ENCODE peak calls at places on chromosome 10, in five cellular contexts. W is NCI-H748 treated with DMSO at 0.1 percent for 48 hours, V is CMK, S is RPMI8226, X is T-cell. Y is an unnamed sample.

GRCh38 chr10:102408728-102409603 is 9.6 kb downstream of the PSD start:
- DNase-seq in W (no peak), V (no peak), S (no peak), X (peak; percentile 72), Y (no peak)

GRCh38 chr10:114821915-114822770 is 563 bp downstream of the FHIP2A start:
- DNase-seq in W (no peak), V (no peak), S (peak; percentile 34), X (peak; percentile 5), Y (no peak)

GRCh38 chr10:10818082-10818481 is 199.6 kb upstream of the CELF2 start:
- DNase-seq in W (no peak), V (no peak), S (no peak), X (no peak), Y (no peak)

GRCh38 chr10:3362415-3362814 is 189.8 kb upstream of the PITRM1 start:
- DNase-seq in W (no peak), V (no peak), S (no peak), X (no peak), Y (no peak)

GRCh38 chr10:82245906-82246305 is 370.9 kb downstream of the NRG3 start:
- DNase-seq in W (no peak), V (no peak), S (no peak), X (no peak), Y (no peak)

GRCh38 chr10:122152544-122152943 is 118.6 kb upstream of the BTBD16 start:
- DNase-seq in W (no peak), V (no peak), S (no peak), X (no peak), Y (peak; percentile 66)

GRCh38 chr10:31604141-31604540 is 285.1 kb downstream of the ZEB1 start:
- DNase-seq in W (peak; percentile 35), V (no peak), S (no peak), X (no peak), Y (peak; percentile 74)

GRCh38 chr10:4006051-4006450 is 221.0 kb upstream of the KLF6 start:
- DNase-seq in W (no peak), V (no peak), S (no peak), X (no peak), Y (no peak)

GRCh38 chr10:100482181-100482833 is 19.5 kb downstream of the WNT8B start:
- DNase-seq in W (peak; percentile 63), V (no peak), S (peak; percentile 75), X (peak; percentile 58), Y (no peak)

GRCh38 chr10:93435621-93436385 is 46.3 kb downstream of the MYOF start:
- DNase-seq in W (no peak), V (no peak), S (no peak), X (no peak), Y (no peak)

GRCh38 chr10:78913219-78914059 is 155.3 kb upstream of the ZMIZ1 start:
- DNase-seq in W (peak; percentile 71), V (no peak), S (no peak), X (no peak), Y (peak; percentile 61)

GRCh38 chr10:80455461-80456345 is 1.6 kb downstream of the TSPAN14 start:
- DNase-seq in W (no peak), V (no peak), S (no peak), X (no peak), Y (no peak)

GRCh38 chr10:5582736-5583135 is 58.0 kb downstream of the CALML3 start:
- DNase-seq in W (no peak), V (no peak), S (no peak), X (no peak), Y (no peak)

GRCh38 chr10:78458983-78459638 is 425.4 kb downstream of the RPS24 start:
- DNase-seq in W (peak; percentile 86), V (no peak), S (no peak), X (no peak), Y (no peak)

GRCh38 chr10:115001506-115002381 is 63.7 kb downstream of the TRUB1 start:
- DNase-seq in W (no peak), V (no peak), S (peak; percentile 39), X (no peak), Y (no peak)

GRCh38 chr10:3812141-3812540 is 27.1 kb upstream of the KLF6 start:
- DNase-seq in W (no peak), V (no peak), S (no peak), X (no peak), Y (no peak)

GRCh38 chr10:85849315-85849714 is 517.3 kb downstream of the GRID1 start:
- DNase-seq in W (no peak), V (no peak), S (no peak), X (no peak), Y (no peak)

GRCh38 chr10:91420868-91421267 is 10.7 kb downstream of the HECTD2 start:
- DNase-seq in W (no peak), V (no peak), S (no peak), X (no peak), Y (no peak)

GRCh38 chr10:102579206-102579790 is 65.0 kb upstream of the TRIM8 start:
- DNase-seq in W (no peak), V (no peak), S (no peak), X (no peak), Y (no peak)

GRCh38 chr10:92517034-92517655 is 56.7 kb downstream of the IDE start:
- DNase-seq in W (peak; percentile 3), V (peak; percentile 48), S (peak; percentile 68), X (peak; percentile 67), Y (peak; percentile 1)

GRCh38 chr10:68550747-68551411 is 9.3 kb upstream of the TET1 start:
- DNase-seq in W (peak; percentile 17), V (peak; percentile 31), S (peak; percentile 68), X (peak; percentile 20), Y (no peak)

GRCh38 chr10:29569778-29570177 is 65.0 kb downstream of the SVIL start:
- DNase-seq in W (no peak), V (no peak), S (no peak), X (no peak), Y (no peak)

GRCh38 chr10:49349390-49349789 is 46.5 kb downstream of the DRGX start:
- DNase-seq in W (no peak), V (no peak), S (no peak), X (no peak), Y (no peak)

GRCh38 chr10:122455376-122456056 is 1.1 kb downstream of the ARMS2 start:
- DNase-seq in W (no peak), V (no peak), S (no peak), X (no peak), Y (no peak)

GRCh38 chr10:77965294-77965693 is 38.7 kb upstream of the DLG5 start:
- DNase-seq in W (no peak), V (no peak), S (no peak), X (no peak), Y (no peak)

GRCh38 chr10:12501324-12501723 is 152.0 kb downstream of the CAMK1D start:
- DNase-seq in W (no peak), V (no peak), S (no peak), X (no peak), Y (no peak)

GRCh38 chr10:74738985-74739567 is 87.3 kb upstream of the KAT6B start:
- DNase-seq in W (no peak), V (peak; percentile 52), S (peak; percentile 35), X (no peak), Y (no peak)

GRCh38 chr10:117617086-117617485 is 74.5 kb downstream of the EMX2 start:
- DNase-seq in W (no peak), V (no peak), S (no peak), X (no peak), Y (no peak)

GRCh38 chr10:95755511-95756004 is 405 bp upstream of the ENTPD1 start:
- DNase-seq in W (no peak), V (no peak), S (no peak), X (no peak), Y (no peak)

GRCh38 chr10:110206988-110207804 is at the start of gene MXI1:
- DNase-seq in W (peak; percentile 43), V (no peak), S (peak; percentile 82), X (no peak), Y (no peak)

GRCh38 chr10:24858244-24858907 is 94.0 kb downstream of the PRTFDC1 start:
- DNase-seq in W (no peak), V (no peak), S (no peak), X (no peak), Y (no peak)

GRCh38 chr10:60140681-60141632 is 234.6 kb upstream of the CCDC6 start:
- DNase-seq in W (peak; percentile 81), V (no peak), S (no peak), X (no peak), Y (no peak)

GRCh38 chr10:132579027-132579859 is 41.7 kb downstream of the INPP5A start:
- DNase-seq in W (no peak), V (no peak), S (no peak), X (no peak), Y (no peak)

GRCh38 chr10:80500572-80501380 is 36.9 kb upstream of the SH2D4B start:
- DNase-seq in W (no peak), V (no peak), S (no peak), X (peak; percentile 34), Y (no peak)